ENCODE peak calls at places on chromosomes 7 and 10, in nine cellular contexts. One of them, this sample, is unnamed.

GRCh38 chr10:75388082-75388481 is 13.5 kb downstream of the ZNF503 start:
- DNase-seq in IMR-90: no peak
- DNase-seq in A673: no peak
- DNase-seq in sigmoid colon: no peak
- DNase-seq in tibial artery: no peak
- DNase-seq in uterus: no peak
- DNase-seq in hepatocyte: no peak
- DNase-seq in transverse colon: no peak
- DNase-seq in astrocyte: no peak
- DNase-seq in this sample: no peak

GRCh38 chr7:71140264-71140663 is 8.3 kb downstream of the GALNT17 start:
- DNase-seq in IMR-90: no peak
- DNase-seq in A673: no peak
- DNase-seq in sigmoid colon: no peak
- DNase-seq in tibial artery: no peak
- DNase-seq in uterus: no peak
- DNase-seq in hepatocyte: no peak
- DNase-seq in transverse colon: no peak
- DNase-seq in astrocyte: no peak
- DNase-seq in this sample: no peak

GRCh38 chr7:45598697-45599520 is 24.7 kb downstream of the ADCY1 start:
- DNase-seq in IMR-90: no peak
- DNase-seq in A673: no peak
- DNase-seq in sigmoid colon: no peak
- DNase-seq in tibial artery: no peak
- DNase-seq in uterus: no peak
- DNase-seq in hepatocyte: no peak
- DNase-seq in transverse colon: no peak
- DNase-seq in astrocyte: no peak
- DNase-seq in this sample: no peak

GRCh38 chr7:101507791-101508252 is 121.3 kb downstream of the MYL10 start:
- DNase-seq in IMR-90: peak; percentile 42
- DNase-seq in A673: peak; percentile 86
- DNase-seq in sigmoid colon: no peak
- DNase-seq in tibial artery: no peak
- DNase-seq in uterus: no peak
- DNase-seq in hepatocyte: peak; percentile 91
- DNase-seq in transverse colon: peak; percentile 14
- DNase-seq in astrocyte: no peak
- DNase-seq in this sample: no peak

GRCh38 chr7:102813256-102814024 is 64.6 kb downstream of the FAM185A start:
- DNase-seq in IMR-90: no peak
- DNase-seq in A673: no peak
- DNase-seq in sigmoid colon: no peak
- DNase-seq in tibial artery: no peak
- DNase-seq in uterus: no peak
- DNase-seq in hepatocyte: no peak
- DNase-seq in transverse colon: no peak
- DNase-seq in astrocyte: no peak
- DNase-seq in this sample: no peak

GRCh38 chr10:103280505-103280904 is 3.6 kb downstream of the INA start:
- DNase-seq in IMR-90: no peak
- DNase-seq in A673: no peak
- DNase-seq in sigmoid colon: no peak
- DNase-seq in tibial artery: no peak
- DNase-seq in uterus: no peak
- DNase-seq in hepatocyte: no peak
- DNase-seq in transverse colon: no peak
- DNase-seq in astrocyte: no peak
- DNase-seq in this sample: no peak

GRCh38 chr10:111709630-111710029 is 473.9 kb downstream of the GPAM start:
- DNase-seq in IMR-90: no peak
- DNase-seq in A673: no peak
- DNase-seq in sigmoid colon: no peak
- DNase-seq in tibial artery: no peak
- DNase-seq in uterus: no peak
- DNase-seq in hepatocyte: no peak
- DNase-seq in transverse colon: no peak
- DNase-seq in astrocyte: no peak
- DNase-seq in this sample: no peak

GRCh38 chr10:101993836-101994235 is 62.1 kb downstream of the ARMH3 start:
- DNase-seq in IMR-90: no peak
- DNase-seq in A673: no peak
- DNase-seq in sigmoid colon: no peak
- DNase-seq in tibial artery: no peak
- DNase-seq in uterus: no peak
- DNase-seq in hepatocyte: no peak
- DNase-seq in transverse colon: no peak
- DNase-seq in astrocyte: no peak
- DNase-seq in this sample: no peak

GRCh38 chr10:1284076-1284475 is 227.9 kb downstream of the WDR37 start:
- DNase-seq in IMR-90: no peak
- DNase-seq in A673: no peak
- DNase-seq in sigmoid colon: no peak
- DNase-seq in tibial artery: no peak
- DNase-seq in uterus: no peak
- DNase-seq in hepatocyte: no peak
- DNase-seq in transverse colon: no peak
- DNase-seq in astrocyte: no peak
- DNase-seq in this sample: no peak

GRCh38 chr7:122588621-122589020 is 110.3 kb downstream of the RNF133 start:
- DNase-seq in IMR-90: no peak
- DNase-seq in A673: no peak
- DNase-seq in sigmoid colon: no peak
- DNase-seq in tibial artery: no peak
- DNase-seq in uterus: no peak
- DNase-seq in hepatocyte: no peak
- DNase-seq in transverse colon: no peak
- DNase-seq in astrocyte: peak; percentile 10
- DNase-seq in this sample: no peak

GRCh38 chr7:27100601-27101187 is 1.8 kb downstream of the HOXA2 start:
- DNase-seq in IMR-90: peak; percentile 54
- DNase-seq in A673: no peak
- DNase-seq in sigmoid colon: no peak
- DNase-seq in tibial artery: no peak
- DNase-seq in uterus: no peak
- DNase-seq in hepatocyte: no peak
- DNase-seq in transverse colon: no peak
- DNase-seq in astrocyte: peak; percentile 47
- DNase-seq in this sample: no peak
- H3K4me3 ChIP-seq in IMR-90: peak overlapping the region; percentile 52
- H3K4me3 ChIP-seq in A673: no peak overlapping the region
- H3K4me3 ChIP-seq in sigmoid colon: peak overlapping the region; percentile 53
- H3K4me3 ChIP-seq in tibial artery: no peak overlapping the region
- H3K4me3 ChIP-seq in uterus: no peak overlapping the region
- H3K4me3 ChIP-seq in hepatocyte: no peak overlapping the region
- H3K4me3 ChIP-seq in transverse colon: peak overlapping the region; percentile 49
- H3K4me3 ChIP-seq in astrocyte: peak overlapping the region; percentile 50
- H3K4me3 ChIP-seq in this sample: no peak overlapping the region

GRCh38 chr7:105797652-105798051 is 78.7 kb downstream of the ATXN7L1 start:
- DNase-seq in IMR-90: no peak
- DNase-seq in A673: no peak
- DNase-seq in sigmoid colon: no peak
- DNase-seq in tibial artery: no peak
- DNase-seq in uterus: no peak
- DNase-seq in hepatocyte: peak; percentile 44
- DNase-seq in transverse colon: no peak
- DNase-seq in astrocyte: no peak
- DNase-seq in this sample: no peak
- TF ChIP-seq CTCF in IMR-90: no peak
- TF ChIP-seq CTCF in A673: no peak
- TF ChIP-seq CTCF in sigmoid colon: no peak
- TF ChIP-seq CTCF in tibial artery: no peak
- TF ChIP-seq CTCF in uterus: no peak
- TF ChIP-seq CTCF in hepatocyte: peak; percentile 22
- TF ChIP-seq CTCF in transverse colon: no peak
- TF ChIP-seq CTCF in astrocyte: no peak
- TF ChIP-seq CTCF in this sample: no peak

DNA sequence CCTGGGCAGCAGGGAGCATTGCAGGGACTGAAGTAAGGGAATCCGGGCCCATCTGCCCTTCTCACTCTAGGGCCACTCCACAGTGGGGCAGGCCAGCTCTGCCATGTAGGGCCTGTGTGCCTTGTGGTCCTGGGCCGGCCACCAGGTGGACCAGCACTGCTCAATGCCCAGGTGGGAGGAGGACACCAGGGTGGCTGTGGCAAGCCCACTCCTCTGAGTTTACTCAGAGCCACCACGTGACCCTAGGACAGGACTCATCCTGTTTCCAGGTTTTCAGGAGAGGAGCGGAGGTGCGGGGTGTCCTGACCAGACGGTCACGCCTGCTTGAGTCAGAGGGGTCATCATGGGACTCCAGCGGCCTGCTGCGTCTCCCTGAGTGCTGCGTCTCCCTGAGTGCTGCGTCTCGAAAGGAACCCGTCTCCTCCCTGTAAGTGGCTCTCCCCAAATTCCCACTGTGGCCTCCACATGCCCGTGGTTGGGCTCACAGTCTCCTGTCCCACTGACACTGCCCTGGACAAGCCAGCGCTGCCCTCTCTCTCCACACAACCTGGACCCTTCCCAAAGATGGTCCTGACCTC is 2.9 kb downstream of the CFAP46 start:
- DNase-seq in IMR-90: no peak
- DNase-seq in A673: no peak
- DNase-seq in sigmoid colon: no peak
- DNase-seq in tibial artery: no peak
- DNase-seq in uterus: no peak
- DNase-seq in hepatocyte: no peak
- DNase-seq in transverse colon: no peak
- DNase-seq in astrocyte: no peak
- DNase-seq in this sample: no peak
- H3K27me3 ChIP-seq in IMR-90: peaks cover 4% of the 10 kb centered on the region
- H3K27me3 ChIP-seq in A673: peaks cover 12% of the 10 kb centered on the region
- H3K27me3 ChIP-seq in sigmoid colon: peaks cover 25% of the 10 kb centered on the region
- H3K27me3 ChIP-seq in tibial artery: no peaks in the 10 kb centered on the region
- H3K27me3 ChIP-seq in uterus: no peaks in the 10 kb centered on the region
- H3K27me3 ChIP-seq in hepatocyte: no peaks in the 10 kb centered on the region
- H3K27me3 ChIP-seq in transverse colon: peaks cover 52% of the 10 kb centered on the region
- H3K27me3 ChIP-seq in astrocyte: no peaks in the 10 kb centered on the region
- H3K27me3 ChIP-seq in this sample: no peaks in the 10 kb centered on the region

GRCh38 chr10:17026686-17027485 is 102.7 kb downstream of the CUBN start:
- DNase-seq in IMR-90: peak; percentile 32
- DNase-seq in A673: no peak
- DNase-seq in sigmoid colon: no peak
- DNase-seq in tibial artery: no peak
- DNase-seq in uterus: no peak
- DNase-seq in hepatocyte: no peak
- DNase-seq in transverse colon: no peak
- DNase-seq in astrocyte: no peak
- DNase-seq in this sample: peak; percentile 61

GRCh38 chr10:17028843-17029580 is 100.6 kb downstream of the CUBN start:
- DNase-seq in IMR-90: no peak
- DNase-seq in A673: peak; percentile 33
- DNase-seq in sigmoid colon: no peak
- DNase-seq in tibial artery: no peak
- DNase-seq in uterus: no peak
- DNase-seq in hepatocyte: no peak
- DNase-seq in transverse colon: no peak
- DNase-seq in astrocyte: no peak
- DNase-seq in this sample: no peak

GRCh38 chr10:17031656-17032630 is 97.7 kb downstream of the CUBN start:
- DNase-seq in IMR-90: no peak
- DNase-seq in A673: no peak
- DNase-seq in sigmoid colon: no peak
- DNase-seq in tibial artery: no peak
- DNase-seq in uterus: no peak
- DNase-seq in hepatocyte: no peak
- DNase-seq in transverse colon: no peak
- DNase-seq in astrocyte: no peak
- DNase-seq in this sample: no peak

GRCh38 chr10:17033529-17034250 is 95.9 kb downstream of the CUBN start:
- DNase-seq in IMR-90: peak; percentile 72
- DNase-seq in A673: no peak
- DNase-seq in sigmoid colon: no peak
- DNase-seq in tibial artery: no peak
- DNase-seq in uterus: no peak
- DNase-seq in hepatocyte: no peak
- DNase-seq in transverse colon: no peak
- DNase-seq in astrocyte: no peak
- DNase-seq in this sample: no peak

GRCh38 chr10:17029581-17030271 is 99.9 kb downstream of the CUBN start:
- DNase-seq in IMR-90: peak; percentile 87
- DNase-seq in A673: peak; percentile 97
- DNase-seq in sigmoid colon: peak; percentile 84
- DNase-seq in tibial artery: peak; percentile 78
- DNase-seq in uterus: peak; percentile 73
- DNase-seq in hepatocyte: peak; percentile 70
- DNase-seq in transverse colon: peak; percentile 66
- DNase-seq in astrocyte: peak; percentile 86
- DNase-seq in this sample: no peak
- H3K4me3 ChIP-seq in IMR-90: peak overlapping the region; percentile 13
- H3K4me3 ChIP-seq in A673: peak overlapping the region; percentile 8
- H3K4me3 ChIP-seq in sigmoid colon: no peak overlapping the region
- H3K4me3 ChIP-seq in tibial artery: peak overlapping the region; percentile 14
- H3K4me3 ChIP-seq in uterus: no peak overlapping the region
- H3K4me3 ChIP-seq in hepatocyte: no peak overlapping the region
- H3K4me3 ChIP-seq in transverse colon: no peak overlapping the region
- H3K4me3 ChIP-seq in astrocyte: peak overlapping the region; percentile 34
- H3K4me3 ChIP-seq in this sample: no peak overlapping the region

DNA sequence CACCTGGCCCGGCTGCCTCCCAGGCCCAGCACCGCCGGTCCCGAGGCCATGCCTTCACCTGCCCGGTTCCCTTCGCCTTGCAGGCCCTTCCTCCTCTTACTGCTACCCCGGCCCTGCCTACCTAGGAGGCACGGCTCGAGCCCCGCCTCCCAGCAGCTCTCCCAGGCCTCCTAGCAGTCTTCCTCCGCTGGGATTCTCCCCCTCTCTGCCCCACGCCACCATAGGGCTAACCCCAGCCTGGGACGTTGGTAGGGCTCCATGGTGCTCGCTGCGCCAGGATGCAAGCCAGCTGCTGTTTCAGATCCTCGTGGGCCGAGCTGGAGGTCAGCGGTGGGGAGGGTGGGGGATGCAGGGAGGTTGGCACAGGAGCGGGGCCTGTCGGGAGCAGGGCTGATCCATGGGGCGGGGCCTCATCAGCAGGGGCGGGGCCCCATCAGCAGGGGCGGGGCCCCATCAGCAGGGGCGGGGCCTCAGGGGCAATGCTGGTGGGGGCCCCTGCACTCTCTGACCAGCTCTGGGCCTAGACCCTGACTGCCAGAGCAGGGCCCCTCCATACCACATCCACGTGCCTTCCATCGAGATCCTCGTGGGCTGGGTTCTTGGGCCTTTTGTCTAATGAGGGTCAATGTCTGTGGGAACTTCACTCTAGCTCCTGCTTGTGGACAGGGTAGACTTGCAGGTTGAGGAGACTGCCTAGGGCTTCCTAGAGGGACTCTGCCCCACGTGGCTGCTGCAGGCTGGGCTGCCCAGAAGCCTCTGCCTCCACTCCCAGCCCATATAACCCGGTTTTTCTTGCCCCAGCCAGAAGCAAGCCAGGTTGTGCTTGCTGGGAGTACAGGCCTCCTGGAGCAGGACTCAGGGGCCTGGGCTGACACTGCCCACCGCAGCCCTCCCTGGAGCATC is 63.1 kb downstream of the RASGEF1A start:
- DNase-seq in IMR-90: no peak
- DNase-seq in A673: no peak
- DNase-seq in sigmoid colon: peak; percentile 61
- DNase-seq in tibial artery: peak; percentile 63
- DNase-seq in uterus: peak; percentile 29
- DNase-seq in hepatocyte: peak; percentile 36
- DNase-seq in transverse colon: no peak
- DNase-seq in astrocyte: no peak
- DNase-seq in this sample: no peak
- TF ChIP-seq CTCF in IMR-90: no peak
- TF ChIP-seq CTCF in A673: no peak
- TF ChIP-seq CTCF in sigmoid colon: no peak
- TF ChIP-seq CTCF in tibial artery: no peak
- TF ChIP-seq CTCF in uterus: no peak
- TF ChIP-seq CTCF in hepatocyte: no peak
- TF ChIP-seq CTCF in transverse colon: no peak
- TF ChIP-seq CTCF in astrocyte: no peak
- TF ChIP-seq CTCF in this sample: no peak

This sample was measured in GM06990.